ENCODE peak calls at places on chromosomes 4 and X, in four cellular contexts. O is retinal pigment epithelial cell; T is stimulated activated CD4-positive, alpha-beta T cell treated with anti-CD3 and anti-CD28 coated beads, Interleukin-2, amount 100 ng/mL, for 24 hours; Q is CD4-positive, alpha-beta memory T cell. L is an unnamed sample.

GRCh38 chrX:129772796-129773431 is 6.8 kb upstream of the SASH3 start:
- DNase-seq in O (no peak), Q (peak; percentile 31), T (no peak), L (no peak)

GRCh38 chr4:1235381-1236102 is 13.4 kb downstream of the CTBP1 start:
- DNase-seq in O (no peak), T (no peak), Q (no peak), L (peak; percentile 2)

GRCh38 chr4:115126487-115126886 is 13.1 kb upstream of the NDST4 start:
- DNase-seq in T (no peak), Q (no peak), O (no peak), L (no peak)

GRCh38 chrX:119266364-119266995 is 30.4 kb downstream of the PGRMC1 start:
- DNase-seq in O (no peak), T (peak; percentile 4), Q (peak; percentile 24), L (peak; percentile 11)

GRCh38 chrX:22742174-22742573 is 257.6 kb upstream of the DDX53 start:
- DNase-seq in T (no peak), Q (no peak), O (no peak), L (no peak)

GRCh38 chr4:155241664-155242063 is 33.2 kb downstream of the NPY2R start:
- DNase-seq in T (no peak), Q (no peak), O (no peak), L (no peak)

GRCh38 chr4:141884070-141884469 is 247.7 kb downstream of the IL15 start:
- DNase-seq in Q (no peak), T (no peak), O (no peak), L (no peak)

GRCh38 chr4:6324999-6325790 is 55.5 kb downstream of the WFS1 start:
- DNase-seq in Q (no peak), O (peak; percentile 72), T (no peak), L (no peak)

GRCh38 chr4:26804876-26805275 is 55.8 kb upstream of the STIM2 start:
- DNase-seq in Q (no peak), T (no peak), O (no peak), L (no peak)

GRCh38 chr4:34258176-34258575 is 1986.1 kb downstream of the ARAP2 start:
- DNase-seq in T (no peak), O (no peak), Q (no peak), L (no peak)

GRCh38 chrX:129642641-129643040 is 12.1 kb downstream of the APLN start:
- DNase-seq in O (no peak), Q (no peak), T (no peak), L (no peak)

GRCh38 chr4:107818301-107818910 is 6.3 kb upstream of the SGMS2 start:
- DNase-seq in T (no peak), O (no peak), Q (no peak), L (no peak)